ENCODE peak calls at places on chromosomes 4 and X, in eight cellular contexts. Y is activated CD8-positive, alpha-beta memory T cell treated with anti-CD3 and anti-CD28 coated beads for 1 hour; I is astrocyte of the spinal cord; C is psoas muscle; Z is activated CD4-positive, CD25-positive, alpha-beta regulatory T cell; H is fibroblast of lung; W is Calu3; S is SK-MEL-5. Q is an unnamed sample.

GRCh38 chrX:77962068-77962902 is 7.2 kb downstream of the PGAM4 start:
- DNase-seq in H (peak; percentile 18), C (no peak), W (no peak), S (no peak), I (peak; percentile 6), Y (no peak), Z (no peak), Q (no peak)

GRCh38 chrX:134688839-134689238 is 30.6 kb upstream of the PLAC1 start:
- DNase-seq in C (no peak), S (no peak), W (no peak), H (peak; percentile 76), Z (no peak), I (peak; percentile 51), Y (no peak), Q (no peak)

GRCh38 chrX:12949205-12949926 is 25.5 kb upstream of the TMSB4X start:
- DNase-seq in Y (no peak), H (peak; percentile 68), S (no peak), C (no peak), I (no peak), Z (no peak), W (no peak), Q (no peak)

GRCh38 chr4:7890635-7891393 is 48.8 kb downstream of the AFAP1 start:
- DNase-seq in I (peak; percentile 89), Z (no peak), W (no peak), Y (no peak), H (peak; percentile 97), C (no peak), S (peak; percentile 66), Q (no peak)

GRCh38 chr4:189974056-189974455 is 33.4 kb downstream of the FRG1 start:
- DNase-seq in S (peak; percentile 68), Y (no peak), W (no peak), C (no peak), H (no peak), Z (no peak), I (no peak), Q (no peak)

GRCh38 chr4:61553562-61554125 is 353.5 kb downstream of the ADGRL3 start:
- DNase-seq in Z (no peak), I (no peak), S (no peak), Y (no peak), W (no peak), H (no peak), C (no peak), Q (no peak)

GRCh38 chr4:76087007-76087769 is 12.7 kb downstream of the ART3 start:
- DNase-seq in Z (no peak), Y (no peak), S (peak; percentile 96), C (peak; percentile 58), W (peak; percentile 54), I (peak; percentile 53), H (peak; percentile 52), Q (peak; percentile 13)

GRCh38 chrX:136246201-136246600 is 5.0 kb downstream of the MAP7D3 start:
- DNase-seq in I (no peak), S (no peak), Z (no peak), Y (no peak), C (no peak), H (no peak), W (no peak), Q (no peak)

GRCh38 chrX:7139202-7140081 is 8.1 kb upstream of the STS start:
- DNase-seq in W (no peak), S (no peak), H (peak; percentile 84), Z (no peak), I (peak; percentile 87), Y (no peak), C (no peak), Q (no peak)

GRCh38 chr4:168840386-168840763 is 169.7 kb downstream of the CBR4 start:
- DNase-seq in C (no peak), W (no peak), Z (no peak), Y (no peak), S (no peak), H (peak; percentile 25), I (no peak), Q (no peak)

GRCh38 chr4:110484029-110484428 is 8.1 kb downstream of the ENPEP start:
- DNase-seq in Y (no peak), W (no peak), S (no peak), C (no peak), I (no peak), Z (no peak), H (no peak), Q (no peak)

GRCh38 chrX:10085223-10085622 is 71.6 kb upstream of the CLCN4 start:
- DNase-seq in H (peak; percentile 9), Y (no peak), W (no peak), Z (no peak), I (no peak), C (no peak), S (no peak), Q (no peak)

GRCh38 chr4:25970241-25970675 is 56.2 kb downstream of the SMIM20 start:
- DNase-seq in H (peak; percentile 23), S (no peak), W (peak; percentile 37), I (peak; percentile 14), Y (no peak), C (no peak), Z (no peak), Q (no peak)

GRCh38 chrX:131262200-131262599 is 26.9 kb downstream of the IGSF1 start:
- DNase-seq in I (no peak), H (no peak), C (no peak), W (no peak), Y (no peak), Z (no peak), S (no peak), Q (peak; percentile 3)

GRCh38 chrX:140274761-140275525 is 229.9 kb downstream of the SOX3 start:
- DNase-seq in Y (no peak), S (peak; percentile 18), I (peak; percentile 84), Z (no peak), H (peak; percentile 91), C (no peak), W (no peak), Q (no peak)

GRCh38 chrX:94123062-94123461 is 449.1 kb downstream of the FAM133A start:
- DNase-seq in I (no peak), S (no peak), Y (no peak), W (no peak), Z (no peak), C (no peak), H (no peak), Q (no peak)

GRCh38 chr4:182207806-182208483 is 35.3 kb upstream of the TENM3 start:
- DNase-seq in S (peak; percentile 33), C (no peak), H (peak; percentile 95), Y (no peak), I (peak; percentile 93), W (no peak), Z (no peak), Q (no peak)

GRCh38 chr4:155060419-155060818 is 148.0 kb upstream of the NPY2R start:
- DNase-seq in S (no peak), I (no peak), C (no peak), H (no peak), Z (no peak), Y (no peak), W (no peak), Q (no peak)